ENCODE peak calls at places on chromosomes 16 and 17, in six cellular contexts. V is HCEC 1CT; A is GM13976; Y is activated CD4-positive, alpha-beta T cell treated with anti-CD3 and anti-CD28 coated beads, Interleukin-2, amount 10 ng/mL, durations not matched to agents 7 days and 5 days; R is H9; Q is body of pancreas. S is an unnamed sample.

GRCh38 chr17:78946131-78946530 is 20.9 kb upstream of the TIMP2 start:
- DNase-seq in V (no peak), A (no peak), Y (no peak), R (no peak), Q (no peak), S (no peak)

GRCh38 chr16:81581107-81581506 is 136.5 kb downstream of the CMIP start:
- DNase-seq in V (no peak), A (no peak), Y (no peak), R (no peak), Q (no peak), S (peak)

GRCh38 chr17:50603340-50603739 is 31.3 kb upstream of the ABCC3 start:
- DNase-seq in V (no peak), A (no peak), Y (no peak), R (peak), Q (no peak), S (no peak)

GRCh38 chr17:72812823-72813222 is 279.7 kb downstream of the SLC39A11 start:
- DNase-seq in V (peak), A (no peak), Y (no peak), R (no peak), Q (no peak), S (peak)

GRCh38 chr17:79340286-79340685 is 265.7 kb downstream of the ENGASE start:
- DNase-seq in V (no peak), A (no peak), Y (no peak), R (no peak), Q (no peak), S (no peak)

GRCh38 chr17:72719582-72720493 is 372.6 kb downstream of the SLC39A11 start:
- DNase-seq in V (no peak), A (no peak), Y (peak), R (no peak), Q (peak), S (no peak)

GRCh38 chr16:85480727-85481101 is 132.4 kb upstream of the GSE1 start:
- DNase-seq in V (no peak), A (no peak), Y (no peak), R (no peak), Q (no peak), S (no peak)

GRCh38 chr16:1548234-1548633 is 14.8 kb downstream of the TMEM204 start:
- DNase-seq in V (no peak), A (no peak), Y (no peak), R (no peak), Q (no peak), S (no peak)

GRCh38 chr16:66020061-66020460 is 346.4 kb upstream of the CDH5 start:
- DNase-seq in V (peak), A (no peak), Y (no peak), R (no peak), Q (no peak), S (no peak)

GRCh38 chr17:8861482-8862181 is 5.8 kb downstream of the PIK3R6 start:
- DNase-seq in V (no peak), A (no peak), Y (no peak), R (peak), Q (no peak), S (no peak)

GRCh38 chr16:89360760-89361435 is 129.5 kb downstream of the ANKRD11 start:
- DNase-seq in V (no peak), A (peak), Y (peak), R (no peak), Q (peak), S (no peak)

GRCh38 chr16:12551530-12551929 is 252.2 kb downstream of the CPPED1 start:
- DNase-seq in V (no peak), A (no peak), Y (peak), R (no peak), Q (no peak), S (no peak)

GRCh38 chr16:10668322-10669045 is 26.2 kb downstream of the TEKT5 start:
- DNase-seq in V (peak), A (peak), Y (no peak), R (peak), Q (no peak), S (no peak)

GRCh38 chr17:34393401-34393800 is 30.4 kb upstream of the CCL1 start:
- DNase-seq in V (no peak), A (no peak), Y (no peak), R (peak), Q (no peak), S (no peak)

GRCh38 chr16:30902070-30902972 is 5.9 kb downstream of the CTF1 start:
- DNase-seq in V (peak), A (peak), Y (peak), R (peak), Q (peak), S (peak)

GRCh38 chr17:29617125-29617480 is 5.6 kb downstream of the CORO6 start:
- DNase-seq in V (peak), A (peak), Y (peak), R (peak), Q (peak), S (no peak)

GRCh38 chr16:5036228-5037156 is 2.8 kb upstream of the NAGPA start:
- DNase-seq in V (no peak), A (no peak), Y (no peak), R (peak), Q (peak), S (no peak)

GRCh38 chr16:87854053-87854906 is 15.0 kb downstream of the SLC7A5 start:
- DNase-seq in V (no peak), A (no peak), Y (no peak), R (no peak), Q (no peak), S (peak)

GRCh38 chr16:79437764-79438728 is 162.5 kb downstream of the MAF start:
- DNase-seq in V (no peak), A (no peak), Y (no peak), R (peak), Q (peak), S (no peak)

GRCh38 chr16:15856901-15857778 is at the start of gene MYH11:
- DNase-seq in V (no peak), A (peak), Y (no peak), R (peak), Q (no peak), S (peak)

GRCh38 chr17:30555942-30556341 is 78.7 kb downstream of the GOSR1 start:
- DNase-seq in V (no peak), A (no peak), Y (no peak), R (no peak), Q (no peak), S (no peak)

GRCh38 chr17:56979091-56979480 is 1.2 kb downstream of the SCPEP1 start:
- DNase-seq in V (no peak), A (peak), Y (no peak), R (no peak), Q (no peak), S (peak)

GRCh38 chr16:89917773-89918452 is 749 bp upstream of the MC1R start:
- DNase-seq in V (peak), A (peak), Y (peak), R (peak), Q (peak), S (peak)

GRCh38 chr17:78839173-78839761 is 1.3 kb downstream of the USP36 start:
- DNase-seq in V (peak), A (no peak), Y (no peak), R (no peak), Q (no peak), S (peak)

GRCh38 chr16:49755291-49755611 is 100.7 kb downstream of the ZNF423 start:
- DNase-seq in V (no peak), A (no peak), Y (no peak), R (no peak), Q (no peak), S (no peak)

GRCh38 chr16:85289760-85290625 is 177.7 kb upstream of the CIBAR2 start:
- DNase-seq in V (no peak), A (no peak), Y (no peak), R (no peak), Q (no peak), S (no peak)

GRCh38 chr17:56978441-56979090 is 635 bp downstream of the SCPEP1 start:
- DNase-seq in V (no peak), A (peak), Y (no peak), R (no peak), Q (no peak), S (peak)

S was measured in mammary epithelial cell.